ENCODE peak calls at places on chromosomes 12 and 14, in seven cellular contexts. Z is heart right ventricle, I is memory B cell, C is NCI-H82, M is HT1080, J is cardiac muscle cell, A is fibroblast of lung. G is an unnamed sample.

GRCh38 chr12:77064891-77065360 is 443 bp downstream of the E2F7 start:
- DNase-seq in Z (no peak), I (peak), C (peak), M (no peak), J (no peak), A (no peak), G (no peak)

GRCh38 chr12:53997324-53998173 is 2.4 kb upstream of the HOXC9 start:
- DNase-seq in Z (no peak), I (no peak), C (peak), M (no peak), J (no peak), A (no peak), G (no peak)

GRCh38 chr12:124699878-124700277 is 132.5 kb upstream of the NCOR2 start:
- DNase-seq in Z (no peak), I (no peak), C (no peak), M (no peak), J (no peak), A (no peak), G (no peak)

GRCh38 chr14:73746540-73747385 is 32.6 kb upstream of the PNMA1 start:
- DNase-seq in Z (peak), I (no peak), C (peak), M (no peak), J (no peak), A (no peak), G (no peak)

GRCh38 chr12:6767592-6768384 is 1.6 kb downstream of the PTMS start:
- DNase-seq in Z (no peak), I (no peak), C (peak), M (no peak), J (peak), A (no peak), G (no peak)

GRCh38 chr14:37819155-37820015 is 224.0 kb downstream of the TTC6 start:
- DNase-seq in Z (no peak), I (no peak), C (no peak), M (peak), J (peak), A (peak), G (peak)

GRCh38 chr12:105466901-105467598 is 136.6 kb downstream of the C12orf75 start:
- DNase-seq in Z (no peak), I (no peak), C (no peak), M (no peak), J (peak), A (no peak), G (no peak)

GRCh38 chr12:33223956-33224355 is 215.7 kb downstream of the SYT10 start:
- DNase-seq in Z (no peak), I (no peak), C (no peak), M (no peak), J (no peak), A (no peak), G (no peak)

GRCh38 chr12:4767181-4767580 is 47.0 kb downstream of the GALNT8 start:
- DNase-seq in Z (no peak), I (no peak), C (no peak), M (no peak), J (no peak), A (no peak), G (no peak)

GRCh38 chr12:125330645-125331341 is 265.6 kb downstream of the AACS start:
- DNase-seq in Z (peak), I (peak), C (peak), M (peak), J (peak), A (peak), G (peak)

GRCh38 chr14:101216725-101217463 is 313.4 kb upstream of the RTL1 start:
- DNase-seq in Z (no peak), I (no peak), C (no peak), M (no peak), J (no peak), A (no peak), G (no peak)

GRCh38 chr12:31702047-31702446 is 26.8 kb downstream of the AMN1 start:
- DNase-seq in Z (no peak), I (no peak), C (peak), M (peak), J (peak), A (peak), G (peak)

GRCh38 chr14:30129795-30130194 is 202.1 kb upstream of the PRKD1 start:
- DNase-seq in Z (no peak), I (no peak), C (no peak), M (peak), J (peak), A (peak), G (no peak)

G was measured in astrocyte of the spinal cord.